ENCODE peak calls at places on chromosomes 5 and 9, in ten cellular contexts. W, R, U, P, D, O, G, T, C and X are unnamed samples. For H3K4me1, the result is how much of the 10 kb centered on the place peaks cover.

GRCh38 chr5:34660444-34660843 is 4.3 kb downstream of the RAI14 start:
- DNase-seq in U (no peak), C (peak), R (no peak), O (no peak), T (no peak), G (no peak), W (no peak), P (no peak), D (no peak), X (no peak)

GRCh38 chr5:83474986-83475385 is 3.4 kb downstream of the VCAN start:
- DNase-seq in O (no peak), W (no peak), R (no peak), G (no peak), T (peak), U (no peak), C (no peak), P (no peak), D (no peak), X (no peak)

GRCh38 chr9:78745996-78746395 is 449.1 kb downstream of the PSAT1 start:
- DNase-seq in G (no peak), P (no peak), D (no peak), T (no peak), R (no peak), U (no peak), O (no peak), C (peak), W (no peak), X (no peak)

GRCh38 chr5:7897014-7897600 is 28.2 kb downstream of the MTRR start:
- DNase-seq in D (no peak), C (peak), U (no peak), W (no peak), G (no peak), P (no peak), O (no peak), R (no peak), T (no peak), X (peak)

GRCh38 chr9:127981559-127982121 is 851 bp upstream of the EEIG1 start:
- DNase-seq in C (no peak), W (peak), P (no peak), T (no peak), O (peak), R (no peak), G (no peak), U (no peak), D (no peak), X (no peak)

GRCh38 chr5:157390924-157391297 is 69.1 kb upstream of the NIPAL4 start:
- DNase-seq in D (no peak), C (no peak), G (no peak), P (no peak), T (no peak), O (no peak), U (no peak), W (no peak), R (no peak), X (no peak)

GRCh38 chr5:127697894-127698600 is 5.1 kb upstream of the CCDC192 start:
- DNase-seq in G (no peak), U (no peak), C (peak), W (no peak), P (no peak), D (no peak), O (no peak), T (no peak), R (no peak), X (no peak)

GRCh38 chr9:137392232-137393007 is 30.5 kb downstream of the EXD3 start:
- DNase-seq in P (no peak), T (no peak), D (no peak), R (no peak), G (no peak), O (no peak), C (no peak), U (no peak), W (no peak), X (no peak)

GRCh38 chr9:133995012-133995896 is 3.1 kb upstream of the VAV2 start:
- DNase-seq in C (peak), U (no peak), G (no peak), R (no peak), O (no peak), D (no peak), W (no peak), P (no peak), T (peak), X (peak)

DNA sequence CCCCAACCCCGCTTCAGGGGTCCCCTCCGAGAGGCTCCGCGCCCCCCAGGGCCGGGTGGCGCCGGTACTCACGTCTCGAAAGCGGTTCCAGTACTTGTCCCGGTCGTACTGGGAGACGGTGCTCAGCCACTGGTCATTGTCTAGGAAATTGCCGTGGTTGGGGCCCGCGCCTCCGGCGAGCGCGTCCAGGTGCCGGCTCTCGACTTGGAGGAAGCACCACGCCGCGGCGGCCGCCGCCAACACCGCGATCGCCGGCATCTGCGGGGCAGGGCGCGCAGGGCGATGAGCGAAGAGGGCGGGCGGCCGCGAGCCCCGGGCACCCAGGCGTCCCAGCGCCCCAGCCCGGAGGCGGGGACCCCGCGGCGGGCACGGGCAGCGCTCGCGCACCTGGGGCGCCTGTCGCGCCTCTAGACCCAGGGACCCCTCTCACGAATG is 808 bp downstream of the SPOCK1 start:
- DNase-seq in C (peak), W (no peak), U (peak), R (no peak), T (peak), D (peak), P (no peak), O (no peak), G (no peak), X (no peak)
- H3K4me3 ChIP-seq in C (peak), W (no peak), U (no peak), R (no peak), T (peak), D (peak), P (peak), O (no peak), G (peak), X (no peak)

DNA sequence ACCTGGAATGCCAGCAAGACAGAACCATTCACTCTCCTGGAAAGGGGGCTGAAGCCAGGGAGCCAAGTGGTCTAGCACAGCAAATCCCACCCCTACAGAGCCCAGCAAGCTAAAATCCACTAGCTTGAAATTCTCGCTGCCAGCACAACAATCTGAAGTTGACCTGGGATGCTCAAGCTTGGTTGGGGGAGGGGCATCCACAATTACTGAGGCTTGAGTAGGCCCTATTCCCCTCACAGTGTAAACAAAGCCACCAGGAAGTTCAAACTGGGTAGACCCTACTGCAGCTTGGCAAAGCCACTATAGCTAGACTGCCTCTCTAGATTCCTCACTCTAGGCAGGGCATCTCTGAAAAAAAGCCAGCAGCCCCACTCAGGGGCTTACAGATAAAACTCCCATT is 17.3 kb downstream of the RIGI start:
- DNase-seq in O (no peak), P (no peak), R (no peak), G (no peak), T (no peak), W (no peak), C (no peak), D (no peak), U (no peak), X (no peak)
- H3K4me1 ChIP-seq in O (under half), P (under half), R (under half), G (under half), T (under half), W (under half), C (under half), D (under half), U (under half), X (under half)

GRCh38 chr5:38257236-38258036 is 923 bp upstream of the EGFLAM start:
- DNase-seq in P (no peak), G (no peak), D (no peak), U (no peak), R (no peak), C (no peak), T (no peak), W (no peak), O (no peak), X (no peak)
- H3K4me3 ChIP-seq in P (peak), G (peak), D (peak), U (no peak), R (no peak), C (no peak), T (peak), W (no peak), O (no peak), X (no peak)

DNA sequence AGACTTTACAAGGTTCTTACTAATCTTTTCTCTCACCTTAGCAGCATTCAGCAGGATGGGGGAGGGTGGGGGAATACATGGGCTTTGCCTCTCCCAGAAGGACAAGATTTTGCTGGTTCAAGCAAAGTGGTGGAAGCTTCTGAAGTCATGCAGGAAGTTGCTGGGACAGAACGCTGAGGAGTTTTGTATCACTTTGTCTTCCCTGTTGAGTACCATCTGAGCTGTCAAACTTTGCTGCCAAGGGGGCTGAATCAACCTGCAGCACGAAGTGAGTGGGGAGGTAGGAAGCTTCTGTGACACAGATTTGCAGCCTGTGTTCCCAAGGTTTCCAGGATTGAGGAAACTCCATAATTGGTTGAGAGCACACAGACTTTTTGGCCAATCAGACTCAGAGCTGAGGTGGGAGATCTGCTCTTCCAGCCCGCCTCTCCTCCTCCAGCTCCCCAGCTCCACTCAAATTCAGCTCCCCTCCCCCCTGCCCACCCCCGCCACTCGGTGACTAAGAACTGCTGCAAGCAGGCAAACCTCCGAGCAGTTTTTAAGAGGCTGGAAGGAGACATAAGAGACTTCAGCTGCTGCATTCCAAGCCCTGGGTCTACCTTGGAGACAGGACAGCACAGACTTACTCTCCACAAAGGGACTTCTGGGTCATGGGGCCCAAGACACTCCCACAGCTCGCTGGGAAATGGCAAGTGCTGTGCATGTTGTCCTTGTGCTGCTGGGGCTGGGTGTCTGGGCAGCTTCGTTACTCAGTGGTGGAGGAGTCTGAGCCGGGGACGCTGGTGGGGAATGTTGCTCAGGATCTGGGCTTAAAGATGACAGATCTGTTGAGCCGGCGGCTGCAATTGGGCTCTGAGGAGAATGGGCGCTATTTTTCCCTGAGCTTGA is at the start of gene PCDHGC5:
- DNase-seq in W (no peak), G (no peak), R (no peak), T (peak), U (no peak), C (peak), O (no peak), D (peak), P (no peak), X (no peak)
- H3K4me1 ChIP-seq in W (under half), G (half or more), R (under half), T (under half), U (under half), C (under half), O (under half), D (under half), P (under half), X (under half)

DNA sequence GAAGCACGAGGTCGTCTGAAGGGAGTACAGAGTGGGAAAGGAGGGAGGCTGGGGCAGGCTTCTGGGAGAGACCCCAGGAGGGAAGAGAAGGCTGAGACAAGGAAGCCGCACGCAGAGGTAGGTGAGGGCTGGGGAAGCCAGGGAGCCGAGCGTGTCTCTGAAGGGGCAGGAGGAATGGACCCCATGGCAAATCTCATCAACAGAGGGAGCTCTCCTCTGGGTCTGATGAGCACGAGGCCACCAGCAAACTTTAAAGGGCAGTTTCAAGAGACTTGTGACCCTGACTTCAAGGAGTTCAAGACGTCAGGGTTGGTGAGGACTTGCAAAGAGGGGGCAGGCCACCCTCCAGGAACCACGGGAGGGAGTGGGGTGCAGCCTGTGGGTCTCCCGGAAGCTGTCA is 326.2 kb upstream of the IRX2 start:
- DNase-seq in R (no peak), D (no peak), O (no peak), T (no peak), P (no peak), G (no peak), U (no peak), W (no peak), C (no peak), X (no peak)
- H3K4me3 ChIP-seq in R (no peak), D (no peak), O (no peak), T (no peak), P (no peak), G (no peak), U (no peak), W (no peak), C (no peak), X (no peak)

GRCh38 chr9:75870450-75870849 is 20.0 kb upstream of the PCSK5 start:
- DNase-seq in W (no peak), T (no peak), R (no peak), O (no peak), D (no peak), U (no peak), P (no peak), C (no peak), G (no peak), X (no peak)

GRCh38 chr9:75876999-75877647 is 13.3 kb upstream of the PCSK5 start:
- DNase-seq in T (no peak), C (no peak), W (no peak), R (no peak), P (no peak), O (no peak), U (no peak), G (no peak), D (no peak), X (no peak)

GRCh38 chr9:75869236-75869635 is 21.2 kb upstream of the PCSK5 start:
- DNase-seq in W (peak), C (no peak), U (no peak), G (no peak), T (no peak), P (no peak), O (no peak), R (no peak), D (no peak), X (no peak)

GRCh38 chr9:75871624-75872023 is 18.8 kb upstream of the PCSK5 start:
- DNase-seq in G (no peak), U (no peak), T (no peak), D (no peak), P (no peak), W (no peak), C (no peak), O (no peak), R (no peak), X (no peak)

DNA sequence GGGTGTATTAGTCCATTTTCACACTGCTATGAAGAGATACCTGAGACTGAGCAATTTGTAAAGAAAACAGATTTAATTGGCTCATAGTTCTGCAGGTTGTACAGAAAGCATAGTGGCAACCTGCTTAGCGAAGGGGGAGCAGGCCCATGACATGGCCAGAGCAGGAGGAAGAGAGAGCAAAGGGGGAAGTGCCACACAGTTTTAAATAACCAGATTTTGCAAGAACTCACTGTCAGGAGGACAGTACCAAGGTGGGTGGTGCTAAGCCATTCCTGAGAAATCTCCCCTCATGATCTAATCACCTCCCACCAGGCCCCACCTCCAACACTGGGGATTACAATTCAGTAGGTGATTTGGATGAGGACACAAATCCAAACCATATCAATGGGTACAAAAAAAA is 16.8 kb upstream of the PCSK5 start:
- DNase-seq in C (no peak), T (no peak), R (no peak), P (no peak), O (no peak), D (no peak), U (no peak), W (no peak), G (no peak), X (no peak)
- H3K4me1 ChIP-seq in C (under half), T (under half), R (under half), P (under half), O (under half), D (under half), U (under half), W (under half), G (under half), X (under half)

GRCh38 chr5:10374032-10374431 is 20.5 kb downstream of the MARCHF6 start:
- DNase-seq in R (no peak), U (no peak), D (no peak), P (no peak), C (no peak), W (no peak), G (no peak), O (no peak), T (no peak), X (peak)
- H3K4me3 ChIP-seq in R (no peak), U (no peak), D (no peak), P (no peak), C (no peak), W (no peak), G (no peak), O (no peak), T (no peak), X (no peak)

DNA sequence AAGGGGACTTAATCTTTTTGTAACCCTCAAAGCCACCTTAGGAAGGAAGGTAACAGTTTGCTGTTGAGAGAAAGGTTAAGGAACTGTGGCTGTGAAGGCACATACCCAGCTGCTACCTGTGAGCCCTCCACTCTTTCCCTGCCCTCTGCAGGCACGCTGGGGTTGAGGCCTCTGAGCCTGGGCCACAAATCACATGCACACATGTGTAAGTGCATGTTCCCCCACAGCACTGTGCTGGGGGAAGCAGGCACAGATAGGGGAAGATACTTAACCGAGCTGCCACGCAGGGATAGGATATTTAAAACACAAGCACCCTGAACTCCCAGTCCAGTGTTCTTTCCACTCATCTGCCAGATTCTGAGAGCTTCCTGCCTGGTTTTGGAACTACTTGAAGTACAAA is 18.1 kb downstream of the LARP1 start:
- DNase-seq in D (no peak), T (no peak), R (no peak), O (no peak), W (no peak), U (no peak), G (no peak), C (no peak), P (no peak), X (no peak)
- H3K4me1 ChIP-seq in D (half or more), T (under half), R (under half), O (half or more), W (under half), U (half or more), G (half or more), C (under half), P (half or more), X (under half)

GRCh38 chr9:2679011-2679410 is 38.3 kb upstream of the KCNV2 start:
- DNase-seq in G (no peak), O (no peak), C (peak), D (no peak), P (no peak), U (no peak), R (no peak), W (no peak), T (no peak), X (no peak)

GRCh38 chr9:2677927-2678889 is 39.1 kb upstream of the KCNV2 start:
- DNase-seq in P (no peak), U (no peak), O (no peak), W (no peak), T (no peak), G (no peak), D (no peak), R (no peak), C (no peak), X (no peak)

GRCh38 chr9:2674141-2674824 is 43.0 kb upstream of the KCNV2 start:
- DNase-seq in G (no peak), U (no peak), O (no peak), P (no peak), C (no peak), D (no peak), W (no peak), T (no peak), R (no peak), X (no peak)

GRCh38 chr9:2673161-2673560 is 44.1 kb upstream of the KCNV2 start:
- DNase-seq in T (no peak), O (no peak), C (no peak), D (no peak), W (no peak), G (no peak), P (no peak), R (no peak), U (no peak), X (no peak)

GRCh38 chr9:2676466-2676865 is 40.8 kb upstream of the KCNV2 start:
- DNase-seq in T (no peak), P (no peak), G (no peak), R (no peak), U (peak), C (no peak), O (no peak), D (no peak), W (peak), X (peak)
- H3K4me3 ChIP-seq in T (no peak), P (no peak), G (no peak), R (no peak), U (no peak), C (no peak), O (no peak), D (no peak), W (no peak), X (no peak)

GRCh38 chr5:179820127-179820482 is 600 bp upstream of the SQSTM1 start:
- DNase-seq in T (no peak), P (no peak), W (no peak), G (no peak), C (peak), U (no peak), D (no peak), R (no peak), O (no peak), X (no peak)
- H3K4me1 ChIP-seq in T (under half), P (half or more), W (half or more), G (half or more), C (under half), U (half or more), D (half or more), R (under half), O (under half), X (under half)